ENCODE peak calls at places on chromosome 6, in nine cellular contexts. H is heart left ventricle; C is H9; D is BJ; J is mesenchymal stem cell; R is thoracic aorta; Z is fibroblast of the aortic adventitia; T is stimulated activated CD4-positive, alpha-beta T cell treated with anti-CD3 and anti-CD28 coated beads, Interleukin-15, amount 100 ng/mL, for 1 hour; Y is naive B cell. E is an unnamed sample.

GRCh38 chr6:112909781-112910180 is 562.7 kb downstream of the RFPL4B start:
- DNase-seq in H (no peak), C (no peak), D (no peak), J (no peak), R (no peak), Z (peak; percentile 33), T (no peak), Y (no peak), E (no peak)

GRCh38 chr6:79842382-79843040 is 104.8 kb downstream of the ELOVL4 start:
- DNase-seq in H (no peak), C (no peak), D (no peak), J (no peak), R (no peak), Z (no peak), T (no peak), Y (no peak), E (no peak)

GRCh38 chr6:45483021-45483420 is 105.3 kb upstream of the SUPT3H start:
- DNase-seq in H (no peak), C (no peak), D (peak; percentile 88), J (peak; percentile 98), R (no peak), Z (peak; percentile 89), T (no peak), Y (no peak), E (no peak)

GRCh38 chr6:111832833-111833418 is 40.3 kb downstream of the FYN start:
- DNase-seq in H (no peak), C (no peak), D (no peak), J (no peak), R (no peak), Z (no peak), T (no peak), Y (no peak), E (no peak)

GRCh38 chr6:132995432-132995831 is 181.1 kb downstream of the RPS12 start:
- DNase-seq in H (peak; percentile 24), C (no peak), D (no peak), J (no peak), R (no peak), Z (no peak), T (no peak), Y (no peak), E (no peak)

GRCh38 chr6:14339711-14340590 is 222.4 kb downstream of the CD83 start:
- DNase-seq in H (no peak), C (no peak), D (no peak), J (no peak), R (no peak), Z (peak; percentile 49), T (no peak), Y (no peak), E (no peak)

GRCh38 chr6:143333081-143333480 is 117.4 kb downstream of the ADAT2 start:
- DNase-seq in H (no peak), C (no peak), D (no peak), J (no peak), R (no peak), Z (no peak), T (no peak), Y (no peak), E (no peak)

GRCh38 chr6:108655840-108656650 is 95.3 kb downstream of the FOXO3 start:
- DNase-seq in H (no peak), C (no peak), D (peak; percentile 70), J (peak; percentile 59), R (no peak), Z (peak; percentile 97), T (no peak), Y (no peak), E (no peak)

GRCh38 chr6:96900873-96901272 is 3.2 kb upstream of the NDUFAF4 start:
- DNase-seq in H (no peak), C (no peak), D (no peak), J (no peak), R (no peak), Z (no peak), T (no peak), Y (no peak), E (no peak)

GRCh38 chr6:24924956-24925355 is 10.8 kb downstream of the RIPOR2 start:
- DNase-seq in H (no peak), C (no peak), D (no peak), J (no peak), R (no peak), Z (no peak), T (no peak), Y (no peak), E (no peak)

GRCh38 chr6:15017251-15017650 is 228.6 kb upstream of the JARID2 start:
- DNase-seq in H (peak; percentile 50), C (peak; percentile 82), D (no peak), J (no peak), R (no peak), Z (peak; percentile 4), T (no peak), Y (no peak), E (no peak)

GRCh38 chr6:73929421-73929820 is 233.4 kb downstream of the CD109 start:
- DNase-seq in H (no peak), C (no peak), D (no peak), J (no peak), R (no peak), Z (no peak), T (no peak), Y (no peak), E (no peak)

E was measured in T-helper 9 cell.